ENCODE peak calls at places on chromosomes 5 and 9, in five cellular contexts. One of them, this sample, is unnamed.

GRCh38 chr5:9523090-9523813 is 22.6 kb downstream of the SEMA5A start:
- DNase-seq in nephron progenitor cell: no peak
- DNase-seq in fibroblast of pulmonary artery: peak; percentile 55
- DNase-seq in adrenal gland: no peak
- DNase-seq in mucosa of descending colon: no peak
- DNase-seq in this sample: no peak

GRCh38 chr5:80825780-80826460 is 134.2 kb upstream of the RASGRF2 start:
- DNase-seq in adrenal gland: no peak
- DNase-seq in fibroblast of pulmonary artery: peak; percentile 28
- DNase-seq in mucosa of descending colon: no peak
- DNase-seq in nephron progenitor cell: no peak
- DNase-seq in this sample: no peak

GRCh38 chr9:125261501-125262216 is at the start of gene GAPVD1:
- DNase-seq in nephron progenitor cell: peak; percentile 91
- DNase-seq in mucosa of descending colon: peak; percentile 86
- DNase-seq in adrenal gland: peak; percentile 91
- DNase-seq in fibroblast of pulmonary artery: peak; percentile 83
- DNase-seq in this sample: peak; percentile 94

GRCh38 chr9:137920753-137921152 is 43.2 kb downstream of the CACNA1B start:
- DNase-seq in adrenal gland: no peak
- DNase-seq in nephron progenitor cell: no peak
- DNase-seq in mucosa of descending colon: no peak
- DNase-seq in fibroblast of pulmonary artery: no peak
- DNase-seq in this sample: no peak

GRCh38 chr9:70484232-70485130 is 70.0 kb upstream of the KLF9 start:
- DNase-seq in adrenal gland: peak; percentile 58
- DNase-seq in fibroblast of pulmonary artery: peak; percentile 95
- DNase-seq in mucosa of descending colon: peak; percentile 61
- DNase-seq in nephron progenitor cell: peak; percentile 12
- DNase-seq in this sample: no peak

GRCh38 chr9:108545446-108545845 is 310.3 kb downstream of the ACTL7B start:
- DNase-seq in mucosa of descending colon: no peak
- DNase-seq in nephron progenitor cell: no peak
- DNase-seq in fibroblast of pulmonary artery: no peak
- DNase-seq in adrenal gland: no peak
- DNase-seq in this sample: no peak

GRCh38 chr9:120579139-120579749 is 723 bp downstream of the CDK5RAP2 start:
- DNase-seq in mucosa of descending colon: no peak
- DNase-seq in nephron progenitor cell: no peak
- DNase-seq in adrenal gland: no peak
- DNase-seq in fibroblast of pulmonary artery: no peak
- DNase-seq in this sample: no peak

GRCh38 chr5:40017151-40017550 is 592.4 kb upstream of the DAB2 start:
- DNase-seq in mucosa of descending colon: no peak
- DNase-seq in fibroblast of pulmonary artery: no peak
- DNase-seq in adrenal gland: no peak
- DNase-seq in nephron progenitor cell: no peak
- DNase-seq in this sample: no peak

GRCh38 chr9:71793386-71794105 is 25.2 kb upstream of the CEMIP2 start:
- DNase-seq in adrenal gland: no peak
- DNase-seq in mucosa of descending colon: no peak
- DNase-seq in nephron progenitor cell: peak; percentile 11
- DNase-seq in fibroblast of pulmonary artery: peak; percentile 50
- DNase-seq in this sample: no peak

GRCh38 chr5:162274684-162275083 is 207.1 kb downstream of the GABRG2 start:
- DNase-seq in mucosa of descending colon: no peak
- DNase-seq in nephron progenitor cell: no peak
- DNase-seq in adrenal gland: no peak
- DNase-seq in fibroblast of pulmonary artery: no peak
- DNase-seq in this sample: no peak

GRCh38 chr5:165495829-165496380 is 1990.5 kb downstream of the MAT2B start:
- DNase-seq in adrenal gland: no peak
- DNase-seq in mucosa of descending colon: no peak
- DNase-seq in fibroblast of pulmonary artery: peak; percentile 1
- DNase-seq in nephron progenitor cell: no peak
- DNase-seq in this sample: no peak

GRCh38 chr5:132473019-132473531 is 17.5 kb downstream of the IRF1 start:
- DNase-seq in fibroblast of pulmonary artery: no peak
- DNase-seq in mucosa of descending colon: no peak
- DNase-seq in adrenal gland: no peak
- DNase-seq in nephron progenitor cell: no peak
- DNase-seq in this sample: no peak

GRCh38 chr9:92385953-92386352 is 18.4 kb downstream of the OGN start:
- DNase-seq in adrenal gland: no peak
- DNase-seq in nephron progenitor cell: no peak
- DNase-seq in fibroblast of pulmonary artery: no peak
- DNase-seq in mucosa of descending colon: no peak
- DNase-seq in this sample: no peak

GRCh38 chr5:36607114-36607561 is 732 bp downstream of the SLC1A3 start:
- DNase-seq in nephron progenitor cell: peak; percentile 44
- DNase-seq in fibroblast of pulmonary artery: peak; percentile 62
- DNase-seq in mucosa of descending colon: no peak
- DNase-seq in adrenal gland: no peak
- DNase-seq in this sample: peak; percentile 51

GRCh38 chr5:141783599-141784296 is 94.5 kb downstream of the PCDH1 start:
- DNase-seq in adrenal gland: no peak
- DNase-seq in fibroblast of pulmonary artery: no peak
- DNase-seq in mucosa of descending colon: peak; percentile 9
- DNase-seq in nephron progenitor cell: peak; percentile 40
- DNase-seq in this sample: no peak

GRCh38 chr9:22337261-22337660 is 109.4 kb upstream of the DMRTA1 start:
- DNase-seq in mucosa of descending colon: no peak
- DNase-seq in adrenal gland: no peak
- DNase-seq in nephron progenitor cell: no peak
- DNase-seq in fibroblast of pulmonary artery: no peak
- DNase-seq in this sample: no peak